ENCODE peak calls at places on chromosomes 4 and X, in five cellular contexts. O, L, F, W and K are unnamed samples.

GRCh38 chr4:80619070-80619674 is 283.6 kb downstream of the CFAP299 start:
- DNase-seq in L (no peak), W (no peak), O (peak), F (no peak), K (peak)

GRCh38 chr4:139092271-139092670 is 76.7 kb downstream of the NOCT start:
- DNase-seq in F (no peak), O (no peak), L (no peak), W (no peak), K (no peak)

GRCh38 chr4:17562157-17562556 is 14.8 kb upstream of the LAP3 start:
- DNase-seq in F (no peak), O (no peak), W (no peak), L (no peak), K (no peak)

GRCh38 chr4:4386296-4386735 is 586 bp upstream of the NSG1 start:
- DNase-seq in O (peak), W (no peak), L (peak), F (no peak), K (no peak)

GRCh38 chrX:97766496-97767095 is 882.9 kb downstream of the RPA4 start:
- DNase-seq in L (no peak), W (no peak), O (no peak), F (no peak), K (no peak)

GRCh38 chrX:13489451-13489850 is 80.0 kb upstream of the EGFL6 start:
- DNase-seq in F (no peak), L (no peak), W (peak), O (no peak), K (no peak)

GRCh38 chrX:140508958-140509357 is 4.1 kb upstream of the SOX3 start:
- DNase-seq in F (no peak), L (no peak), W (no peak), O (no peak), K (no peak)

GRCh38 chr4:78551420-78552351 is at the start of gene ANXA3:
- DNase-seq in L (no peak), F (no peak), O (peak), W (peak), K (no peak)

GRCh38 chrX:53288173-53288572 is 6.8 kb upstream of the IQSEC2 start:
- DNase-seq in W (peak), L (no peak), O (no peak), F (peak), K (peak)

GRCh38 chrX:37883196-37883595 is 35.8 kb upstream of the DYNLT3 start:
- DNase-seq in O (no peak), L (no peak), F (no peak), W (no peak), K (peak)

GRCh38 chr4:120066182-120066524 is 495 bp downstream of the MAD2L1 start:
- DNase-seq in O (no peak), L (no peak), W (no peak), F (no peak), K (no peak)

GRCh38 chr4:98662619-98663225 is 4.3 kb upstream of the TSPAN5 start:
- DNase-seq in O (no peak), W (no peak), L (peak), F (no peak), K (no peak)

GRCh38 chr4:30825008-30825765 is 105.0 kb downstream of the PCDH7 start:
- DNase-seq in F (no peak), W (no peak), L (no peak), O (no peak), K (no peak)

GRCh38 chr4:20253272-20253798 is 1.6 kb downstream of the SLIT2 start:
- DNase-seq in L (no peak), W (no peak), F (no peak), O (no peak), K (no peak)

GRCh38 chrX:105307762-105308161 is 87.3 kb upstream of the TEX13A start:
- DNase-seq in W (no peak), F (no peak), L (no peak), O (no peak), K (no peak)

GRCh38 chr4:94453534-94453963 is 1.8 kb downstream of the PDLIM5 start:
- DNase-seq in W (no peak), O (no peak), L (no peak), F (no peak), K (peak)

GRCh38 chrX:30489323-30489722 is 88.2 kb downstream of the TASL start:
- DNase-seq in F (no peak), L (no peak), W (no peak), O (no peak), K (peak)

GRCh38 chr4:36285784-36286480 is 4.5 kb downstream of the DTHD1 start:
- DNase-seq in O (no peak), F (no peak), L (peak), W (no peak), K (peak)

GRCh38 chr4:19947349-19947748 is 304.4 kb upstream of the SLIT2 start:
- DNase-seq in L (no peak), W (no peak), O (no peak), F (no peak), K (peak)

GRCh38 chrX:136880003-136880451 is 498 bp downstream of the RBMX start:
- DNase-seq in F (peak), O (peak), L (peak), W (peak), K (no peak)

GRCh38 chr4:115360441-115360840 is 247.0 kb upstream of the NDST4 start:
- DNase-seq in F (no peak), O (no peak), L (no peak), W (no peak), K (peak)

GRCh38 chr4:90852232-90852631 is 725.0 kb downstream of the CCSER1 start:
- DNase-seq in L (no peak), W (no peak), O (no peak), F (peak), K (no peak)

GRCh38 chr4:80024335-80024734 is 48.7 kb downstream of the ANTXR2 start:
- DNase-seq in W (no peak), O (no peak), F (no peak), L (no peak), K (no peak)

GRCh38 chrX:125012585-125012984 is 307.1 kb upstream of the TEX13C start:
- DNase-seq in F (no peak), O (no peak), W (no peak), L (no peak), K (no peak)

GRCh38 chr4:169312690-169313422 is 42.1 kb upstream of the SH3RF1 start:
- DNase-seq in O (no peak), W (no peak), L (no peak), F (no peak), K (no peak)

GRCh38 chr4:151644625-151645024 is 116.2 kb downstream of the GATB start:
- DNase-seq in L (no peak), W (no peak), F (no peak), O (peak), K (peak)

GRCh38 chrX:111168314-111168713 is 72.3 kb downstream of the PAK3 start:
- DNase-seq in W (no peak), L (no peak), O (peak), F (peak), K (peak)

GRCh38 chr4:111020961-111021360 is 398.1 kb upstream of the PITX2 start:
- DNase-seq in L (no peak), O (no peak), W (no peak), F (no peak), K (no peak)

GRCh38 chr4:188781655-188782054 is 642.4 kb downstream of the TRIML1 start:
- DNase-seq in F (no peak), O (peak), L (no peak), W (no peak), K (peak)

GRCh38 chr4:166128452-166128851 is 255.4 kb downstream of the TLL1 start:
- DNase-seq in W (no peak), O (no peak), F (no peak), L (no peak), K (peak)

GRCh38 chr4:73705056-73705432 is 35.3 kb upstream of the CXCL8 start:
- DNase-seq in W (no peak), F (no peak), L (no peak), O (no peak), K (peak)

GRCh38 chr4:6410078-6410477 is 62.3 kb downstream of the PPP2R2C start:
- DNase-seq in W (no peak), O (no peak), F (no peak), L (no peak), K (no peak)

GRCh38 chrX:106144755-106145639 is 23.1 kb upstream of the PWWP3B start:
- DNase-seq in F (no peak), L (no peak), W (peak), O (no peak), K (no peak)